ENCODE peak calls at places on chromosomes 2 and 18, in six cellular contexts. One of them, this sample, is unnamed. For H3K4me1, the result is how much of the 10 kb centered on the place peaks cover.

GRCh38 chr2:190786404-190787166 is 94.0 kb upstream of the GLS start:
- DNase-seq in IMR-90: no peak
- DNase-seq in trophoblast cell: peak
- DNase-seq in neuronal stem cell: no peak
- DNase-seq in H1: no peak
- DNase-seq in H9: no peak
- DNase-seq in this sample: no peak

GRCh38 chr2:164605295-164605694 is 16.0 kb downstream of the GRB14 start:
- DNase-seq in H9: no peak
- DNase-seq in IMR-90: no peak
- DNase-seq in H1: no peak
- DNase-seq in trophoblast cell: no peak
- DNase-seq in neuronal stem cell: no peak
- DNase-seq in this sample: no peak

GRCh38 chr2:54577035-54577434 is 120.9 kb downstream of the SPTBN1 start:
- DNase-seq in IMR-90: no peak
- DNase-seq in H1: no peak
- DNase-seq in neuronal stem cell: no peak
- DNase-seq in trophoblast cell: no peak
- DNase-seq in H9: no peak
- DNase-seq in this sample: no peak

GRCh38 chr2:198414976-198415375 is 610.6 kb downstream of the PLCL1 start:
- DNase-seq in neuronal stem cell: no peak
- DNase-seq in H1: no peak
- DNase-seq in IMR-90: no peak
- DNase-seq in H9: no peak
- DNase-seq in trophoblast cell: no peak
- DNase-seq in this sample: no peak

GRCh38 chr2:19078709-19079108 is 279.7 kb downstream of the OSR1 start:
- DNase-seq in H9: no peak
- DNase-seq in trophoblast cell: no peak
- DNase-seq in H1: no peak
- DNase-seq in neuronal stem cell: no peak
- DNase-seq in IMR-90: no peak
- DNase-seq in this sample: no peak

GRCh38 chr2:143948710-143949109 is 571.2 kb downstream of the ZEB2 start:
- DNase-seq in trophoblast cell: no peak
- DNase-seq in H1: no peak
- DNase-seq in IMR-90: peak
- DNase-seq in neuronal stem cell: no peak
- DNase-seq in H9: no peak
- DNase-seq in this sample: no peak

GRCh38 chr2:216349366-216349765 is 22.9 kb downstream of the MARCHF4 start:
- DNase-seq in neuronal stem cell: no peak
- DNase-seq in H1: no peak
- DNase-seq in IMR-90: no peak
- DNase-seq in H9: peak
- DNase-seq in trophoblast cell: no peak
- DNase-seq in this sample: peak

GRCh38 chr2:188976545-188977268 is 2.5 kb downstream of the COL3A1 start:
- DNase-seq in IMR-90: peak
- DNase-seq in trophoblast cell: no peak
- DNase-seq in H1: no peak
- DNase-seq in neuronal stem cell: no peak
- DNase-seq in H9: no peak
- DNase-seq in this sample: peak

GRCh38 chr2:163657257-163657656 is 78.6 kb downstream of the FIGN start:
- DNase-seq in H1: no peak
- DNase-seq in trophoblast cell: peak
- DNase-seq in IMR-90: peak
- DNase-seq in H9: no peak
- DNase-seq in neuronal stem cell: no peak
- DNase-seq in this sample: no peak

GRCh38 chr18:79941473-79942119 is 9.9 kb downstream of the SLC66A2 start:
- DNase-seq in H9: peak
- DNase-seq in trophoblast cell: no peak
- DNase-seq in IMR-90: no peak
- DNase-seq in H1: no peak
- DNase-seq in neuronal stem cell: no peak
- DNase-seq in this sample: no peak

GRCh38 chr2:166539340-166540162 is 45.5 kb upstream of the SCN7A start:
- DNase-seq in H1: no peak
- DNase-seq in trophoblast cell: peak
- DNase-seq in IMR-90: peak
- DNase-seq in neuronal stem cell: peak
- DNase-seq in H9: peak
- DNase-seq in this sample: peak

GRCh38 chr2:23069156-23069555 is 315.8 kb upstream of the KLHL29 start:
- DNase-seq in trophoblast cell: no peak
- DNase-seq in IMR-90: no peak
- DNase-seq in H1: no peak
- DNase-seq in H9: no peak
- DNase-seq in neuronal stem cell: no peak
- DNase-seq in this sample: no peak

GRCh38 chr2:20507166-20507692 is 60.4 kb downstream of the RHOB start:
- DNase-seq in trophoblast cell: no peak
- DNase-seq in neuronal stem cell: no peak
- DNase-seq in H1: no peak
- DNase-seq in IMR-90: peak
- DNase-seq in H9: no peak
- DNase-seq in this sample: peak

GRCh38 chr18:26865557-26865956 is at the start of gene AQP4:
- DNase-seq in IMR-90: no peak
- DNase-seq in trophoblast cell: no peak
- DNase-seq in H9: peak
- DNase-seq in neuronal stem cell: no peak
- DNase-seq in H1: no peak
- DNase-seq in this sample: no peak
- H4K91ac ChIP-seq in IMR-90: no peak
- H4K91ac ChIP-seq in trophoblast cell: no peak
- H4K91ac ChIP-seq in H9: no peak
- H4K91ac ChIP-seq in neuronal stem cell: no peak
- H4K91ac ChIP-seq in H1: no peak
- H4K91ac ChIP-seq in this sample: no peak

GRCh38 chr2:206383669-206384068 is 59.7 kb upstream of the ADAM23 start:
- DNase-seq in trophoblast cell: no peak
- DNase-seq in H1: no peak
- DNase-seq in H9: no peak
- DNase-seq in neuronal stem cell: no peak
- DNase-seq in IMR-90: no peak
- DNase-seq in this sample: no peak

GRCh38 chr2:206378835-206379234 is 64.5 kb upstream of the ADAM23 start:
- DNase-seq in H9: no peak
- DNase-seq in H1: no peak
- DNase-seq in neuronal stem cell: no peak
- DNase-seq in IMR-90: peak
- DNase-seq in trophoblast cell: no peak
- DNase-seq in this sample: no peak

GRCh38 chr2:206379321-206379720 is 64.0 kb upstream of the ADAM23 start:
- DNase-seq in neuronal stem cell: no peak
- DNase-seq in H9: no peak
- DNase-seq in IMR-90: no peak
- DNase-seq in H1: no peak
- DNase-seq in trophoblast cell: no peak
- DNase-seq in this sample: no peak

GRCh38 chr2:206375956-206376355 is 67.4 kb upstream of the ADAM23 start:
- DNase-seq in neuronal stem cell: no peak
- DNase-seq in IMR-90: no peak
- DNase-seq in trophoblast cell: no peak
- DNase-seq in H9: no peak
- DNase-seq in H1: no peak
- DNase-seq in this sample: no peak

DNA sequence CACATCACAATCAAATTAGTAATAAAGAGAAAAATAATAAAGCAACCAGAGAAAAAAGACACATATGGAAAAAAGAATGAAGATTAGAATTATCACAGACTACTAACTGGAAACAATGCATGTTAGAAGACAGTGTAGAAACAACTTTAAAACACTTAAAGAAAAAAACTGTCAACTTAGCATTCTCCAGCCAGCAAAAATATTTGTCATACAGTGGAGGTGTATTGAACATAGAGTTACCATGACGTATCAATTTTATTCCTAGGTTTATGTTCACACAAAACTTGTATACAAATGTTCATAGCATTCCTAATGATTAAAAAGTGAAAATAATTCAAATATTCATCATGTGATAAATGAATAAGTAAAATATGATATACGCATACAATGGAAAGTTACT is 61.5 kb upstream of the ADAM23 start:
- DNase-seq in H1: no peak
- DNase-seq in trophoblast cell: no peak
- DNase-seq in H9: no peak
- DNase-seq in IMR-90: no peak
- DNase-seq in neuronal stem cell: no peak
- DNase-seq in this sample: no peak
- H3K4me1 ChIP-seq in H1: under half
- H3K4me1 ChIP-seq in trophoblast cell: under half
- H3K4me1 ChIP-seq in H9: under half
- H3K4me1 ChIP-seq in IMR-90: under half
- H3K4me1 ChIP-seq in neuronal stem cell: under half
- H3K4me1 ChIP-seq in this sample: under half

DNA sequence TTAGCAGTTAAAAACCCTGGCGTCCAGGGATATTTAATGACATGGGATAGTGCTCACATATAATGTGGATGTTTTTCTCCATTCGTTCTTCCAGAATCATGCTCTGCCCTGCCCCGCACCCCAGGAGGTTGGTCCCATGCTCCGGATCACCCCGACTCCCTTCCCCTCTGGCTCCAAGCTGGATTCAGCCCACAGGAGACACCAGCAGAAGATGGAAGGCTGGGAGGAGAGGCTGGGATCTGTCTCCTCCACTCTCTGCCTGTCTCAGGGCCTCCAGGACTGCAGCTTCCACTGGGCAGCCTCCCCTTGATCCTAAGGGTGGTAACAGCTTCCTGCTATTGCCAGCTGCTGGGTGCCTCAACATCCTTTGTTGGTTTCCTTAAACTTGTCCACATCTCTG is 24.5 kb downstream of the TMEM177 start:
- DNase-seq in neuronal stem cell: no peak
- DNase-seq in H1: no peak
- DNase-seq in trophoblast cell: no peak
- DNase-seq in IMR-90: no peak
- DNase-seq in H9: no peak
- DNase-seq in this sample: no peak
- H2AFZ ChIP-seq in neuronal stem cell: no peak
- H2AFZ ChIP-seq in H1: no peak
- H2AFZ ChIP-seq in trophoblast cell: no peak
- H2AFZ ChIP-seq in IMR-90: no peak
- H2AFZ ChIP-seq in H9: no peak
- H2AFZ ChIP-seq in this sample: no peak

DNA sequence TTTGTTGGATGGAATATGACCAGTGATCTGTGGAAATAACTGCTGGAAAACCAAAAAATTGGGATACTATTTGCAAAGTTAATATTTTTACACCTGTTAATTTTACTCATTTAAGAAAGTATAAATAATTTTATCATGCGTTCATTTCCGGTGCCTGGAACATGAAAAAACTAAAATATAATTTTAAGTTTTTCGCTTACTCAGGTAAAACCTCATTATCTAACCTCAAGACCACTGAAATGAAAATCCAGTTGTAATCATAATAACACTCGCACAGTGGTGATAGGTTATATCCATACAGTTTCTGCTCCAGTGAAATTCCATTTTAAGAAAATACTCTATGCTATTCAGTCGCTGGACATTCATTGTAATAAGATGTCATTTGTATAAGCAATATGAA is 517.9 kb downstream of the DPP10 start:
- DNase-seq in trophoblast cell: no peak
- DNase-seq in H9: no peak
- DNase-seq in neuronal stem cell: no peak
- DNase-seq in IMR-90: no peak
- DNase-seq in H1: no peak
- DNase-seq in this sample: no peak
- H4K91ac ChIP-seq in trophoblast cell: no peak
- H4K91ac ChIP-seq in H9: no peak
- H4K91ac ChIP-seq in neuronal stem cell: no peak
- H4K91ac ChIP-seq in IMR-90: no peak
- H4K91ac ChIP-seq in H1: no peak
- H4K91ac ChIP-seq in this sample: no peak

DNA sequence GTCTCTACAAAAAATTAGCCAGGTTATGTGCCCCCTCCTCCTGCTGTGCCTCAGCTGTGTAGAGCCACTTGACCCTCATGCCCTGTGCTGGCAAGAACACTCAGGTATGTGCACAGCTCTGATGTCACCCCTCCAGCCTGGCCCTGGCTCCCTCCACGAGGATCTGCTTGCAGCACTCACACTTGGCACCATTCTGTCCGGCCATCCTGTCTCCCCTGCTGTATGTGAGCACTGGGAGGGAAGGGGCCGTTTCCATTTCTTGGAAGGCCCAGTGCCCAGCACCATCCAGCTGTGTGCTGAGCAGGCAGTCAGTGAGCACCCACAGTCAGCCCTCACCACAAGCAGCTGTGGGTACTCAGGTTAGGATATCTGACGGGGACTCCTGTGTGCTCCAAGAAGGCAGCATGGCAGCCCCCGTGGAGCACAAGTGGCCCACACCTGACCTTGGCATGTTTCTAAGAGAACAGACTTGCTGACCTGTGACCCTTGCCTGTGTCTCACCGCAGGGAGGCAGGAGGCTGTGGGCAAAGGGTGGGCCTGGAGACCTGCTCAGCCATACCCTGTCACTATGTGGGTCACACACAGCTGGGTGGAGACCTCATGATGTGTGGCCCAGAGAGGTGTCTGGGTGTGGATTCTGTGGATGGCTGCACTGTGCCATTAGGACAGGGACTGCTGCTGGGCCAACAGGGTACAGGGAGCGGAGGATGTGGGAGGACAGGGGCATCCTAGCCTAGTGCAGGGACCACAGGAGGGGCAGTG is 31.5 kb downstream of the USP34 start:
- DNase-seq in H1: no peak
- DNase-seq in IMR-90: no peak
- DNase-seq in H9: no peak
- DNase-seq in trophoblast cell: no peak
- DNase-seq in neuronal stem cell: no peak
- DNase-seq in this sample: no peak
- H3K4me1 ChIP-seq in H1: under half
- H3K4me1 ChIP-seq in IMR-90: under half
- H3K4me1 ChIP-seq in H9: under half
- H3K4me1 ChIP-seq in trophoblast cell: under half
- H3K4me1 ChIP-seq in neuronal stem cell: under half
- H3K4me1 ChIP-seq in this sample: under half

This sample was measured in mesenchymal stem cell.